ENCODE peak calls at places on chromosomes 3 and 15, in four cellular contexts. R is K562, L is H1, Y is SK-N-SH. E is an unnamed sample.

GRCh38 chr3:196726788-196727675 is 12.6 kb upstream of the PAK2 start:
- DNase-seq in Y (no peak), R (no peak), L (no peak), E (no peak)

GRCh38 chr3:159245871-159246270 is 444.0 kb downstream of the MFSD1 start:
- DNase-seq in R (no peak), L (no peak), Y (no peak), E (no peak)

GRCh38 chr3:184262166-184262926 is 993 bp upstream of the CAMK2N2 start:
- DNase-seq in R (peak), Y (peak), L (peak), E (no peak)

GRCh38 chr15:46277994-46278885 is 643.4 kb downstream of the SQOR start:
- DNase-seq in L (no peak), R (no peak), Y (peak), E (no peak)

GRCh38 chr3:28504945-28505344 is 156.3 kb upstream of the AZI2 start:
- DNase-seq in R (no peak), L (no peak), Y (no peak), E (no peak)

GRCh38 chr3:79326642-79327041 is 441.2 kb downstream of the ROBO1 start:
- DNase-seq in R (no peak), Y (no peak), L (no peak), E (no peak)

GRCh38 chr3:152173627-152174026 is 95.1 kb upstream of the MBNL1 start:
- DNase-seq in L (no peak), R (no peak), Y (no peak), E (no peak)

GRCh38 chr3:193029800-193030199 is 112.1 kb upstream of the MB21D2 start:
- DNase-seq in R (no peak), L (no peak), Y (no peak), E (no peak)

GRCh38 chr3:113169876-113170452 is 41.4 kb upstream of the BOC start:
- DNase-seq in R (no peak), Y (no peak), L (no peak), E (no peak)

GRCh38 chr3:151226088-151226563 is 23.1 kb upstream of the GPR171 start:
- DNase-seq in Y (no peak), R (no peak), L (no peak), E (no peak)

GRCh38 chr3:152175576-152175883 is 93.2 kb upstream of the MBNL1 start:
- DNase-seq in R (no peak), L (no peak), Y (no peak), E (no peak)

GRCh38 chr3:102136183-102136582 is 286.9 kb downstream of the NFKBIZ start:
- DNase-seq in L (no peak), Y (no peak), R (no peak), E (no peak)

GRCh38 chr3:188179006-188179966 is 25.3 kb downstream of the LPP start:
- DNase-seq in L (no peak), Y (no peak), R (no peak), E (no peak)

GRCh38 chr15:50590288-50590687 is 43.8 kb upstream of the USP50 start:
- DNase-seq in L (no peak), Y (no peak), R (no peak), E (no peak)

GRCh38 chr3:120022729-120023128 is 71.5 kb downstream of the GSK3B start:
- DNase-seq in R (no peak), L (no peak), Y (no peak), E (no peak)

GRCh38 chr3:197224034-197224444 is 74.4 kb downstream of the DLG1 start:
- DNase-seq in R (peak), L (no peak), Y (peak), E (peak)

GRCh38 chr15:73583568-73583967 is 49.6 kb downstream of the NPTN start:
- DNase-seq in Y (no peak), R (no peak), L (no peak), E (no peak)

GRCh38 chr3:127162947-127163645 is 29.8 kb upstream of the PRR23E start:
- DNase-seq in Y (no peak), L (peak), R (peak), E (no peak)

GRCh38 chr3:152139651-152140050 is 129.1 kb upstream of the MBNL1 start:
- DNase-seq in L (no peak), Y (no peak), R (no peak), E (no peak)

GRCh38 chr3:172627057-172627809 is 83.6 kb downstream of the NCEH1 start:
- DNase-seq in Y (no peak), L (no peak), R (no peak), E (no peak)

GRCh38 chr15:99435138-99435695 is 130.6 kb upstream of the MEF2A start:
- DNase-seq in L (peak), Y (no peak), R (no peak), E (no peak)

GRCh38 chr3:127949446-127949845 is 34.4 kb downstream of the KBTBD12 start:
- DNase-seq in R (no peak), Y (no peak), L (no peak), E (no peak)

GRCh38 chr3:71578045-71578730 is 5.3 kb downstream of the FOXP1 start:
- DNase-seq in L (no peak), R (no peak), Y (no peak), E (no peak)

GRCh38 chr3:106392905-106393304 is 524.1 kb upstream of the CBLB start:
- DNase-seq in R (no peak), Y (no peak), L (no peak), E (no peak)

GRCh38 chr3:50562866-50563265 is 4.7 kb downstream of the C3orf18 start:
- DNase-seq in R (no peak), L (no peak), Y (no peak), E (no peak)

GRCh38 chr3:18712713-18713575 is 287.8 kb upstream of the SATB1 start:
- DNase-seq in Y (no peak), R (no peak), L (no peak), E (no peak)

GRCh38 chr15:30985081-30985531 is 6.3 kb downstream of the MTMR10 start:
- DNase-seq in L (no peak), Y (peak), R (no peak), E (no peak)

GRCh38 chr15:66951976-66952375 is 113.4 kb upstream of the SMAD3 start:
- DNase-seq in L (no peak), Y (no peak), R (no peak), E (no peak)

GRCh38 chr3:47404420-47404819 is 23.6 kb downstream of the PTPN23 start:
- DNase-seq in L (no peak), R (no peak), Y (no peak), E (no peak)

GRCh38 chr3:156644958-156645357 is 29.4 kb upstream of the TIPARP start:
- DNase-seq in R (no peak), Y (no peak), L (no peak), E (no peak)

GRCh38 chr3:156646958-156647357 is 27.4 kb upstream of the TIPARP start:
- DNase-seq in Y (no peak), R (no peak), L (no peak), E (no peak)

GRCh38 chr3:156641261-156641975 is 33.0 kb upstream of the TIPARP start:
- DNase-seq in Y (no peak), R (no peak), L (no peak), E (no peak)

GRCh38 chr3:156642750-156643728 is 31.4 kb upstream of the TIPARP start:
- DNase-seq in R (no peak), L (no peak), Y (peak), E (no peak)

GRCh38 chr3:156643729-156644389 is 30.5 kb upstream of the TIPARP start:
- DNase-seq in R (peak), Y (no peak), L (no peak), E (peak)
- TF ChIP-seq POLR2AphosphoS5 in R (no peak), Y (no peak), L (no peak), E (no peak)

GRCh38 chr3:171458056-171458856 is 1.9 kb downstream of the TNIK start:
- DNase-seq in R (no peak), Y (no peak), L (no peak), E (no peak)
- TF ChIP-seq NRF1 in R (peak), Y (no peak), L (no peak), E (no peak)

DNA sequence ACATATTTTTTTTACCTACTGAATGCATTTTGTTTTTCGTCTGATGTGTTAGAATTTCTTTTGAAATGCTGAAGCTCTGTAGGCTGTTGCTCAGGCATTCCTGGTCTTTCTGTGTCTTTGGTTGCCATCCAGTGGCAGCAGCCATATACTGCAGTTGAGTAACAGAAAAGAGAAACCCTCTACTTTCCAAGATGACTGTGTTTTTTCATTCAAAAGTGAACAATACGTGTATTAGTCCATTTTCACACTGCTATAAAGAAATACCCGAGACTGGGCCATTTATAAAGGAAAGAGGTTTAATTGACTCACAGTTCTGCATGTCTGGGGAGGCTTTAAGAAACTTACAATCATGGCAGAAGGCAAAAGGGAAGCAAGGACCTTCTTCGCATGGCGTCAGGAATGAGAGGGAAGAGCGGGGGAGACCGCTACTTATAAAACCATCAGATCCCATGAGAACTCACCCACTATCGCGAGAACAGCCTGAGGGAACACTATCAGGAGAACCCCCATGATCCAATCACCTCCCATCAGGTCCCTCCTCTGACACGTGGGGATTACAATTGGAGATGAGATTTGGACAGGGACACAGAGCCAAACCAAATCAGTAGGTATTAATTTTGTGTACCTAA is 4.7 kb upstream of the GOLGA8B start:
- DNase-seq in L (peak), R (peak), Y (peak), E (no peak)
- TF ChIP-seq GABPA in L (no peak), R (peak), Y (peak), E (no peak)

DNA sequence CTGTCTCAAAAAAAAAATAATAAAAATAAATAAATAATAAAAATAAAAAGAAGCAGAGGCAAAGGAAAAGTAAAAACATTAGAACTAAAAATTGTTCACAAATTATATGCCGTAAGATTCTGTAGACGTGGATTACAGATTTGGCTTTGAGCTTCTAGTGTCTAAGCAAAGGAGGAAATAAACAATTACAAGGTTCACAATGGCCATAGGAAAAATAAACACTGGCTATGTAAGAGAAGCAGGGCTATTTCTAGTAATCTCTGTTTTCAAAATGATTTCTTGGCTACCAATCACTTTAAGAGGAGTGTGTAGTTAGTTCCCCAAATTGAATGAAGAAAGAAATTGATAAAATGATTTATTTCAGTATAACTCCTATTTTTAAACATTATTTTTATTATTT is 54.5 kb downstream of the TMEM41A start:
- DNase-seq in L (no peak), R (no peak), Y (no peak), E (no peak)
- TF ChIP-seq POLR2AphosphoS5 in L (no peak), R (no peak), Y (no peak), E (no peak)

DNA sequence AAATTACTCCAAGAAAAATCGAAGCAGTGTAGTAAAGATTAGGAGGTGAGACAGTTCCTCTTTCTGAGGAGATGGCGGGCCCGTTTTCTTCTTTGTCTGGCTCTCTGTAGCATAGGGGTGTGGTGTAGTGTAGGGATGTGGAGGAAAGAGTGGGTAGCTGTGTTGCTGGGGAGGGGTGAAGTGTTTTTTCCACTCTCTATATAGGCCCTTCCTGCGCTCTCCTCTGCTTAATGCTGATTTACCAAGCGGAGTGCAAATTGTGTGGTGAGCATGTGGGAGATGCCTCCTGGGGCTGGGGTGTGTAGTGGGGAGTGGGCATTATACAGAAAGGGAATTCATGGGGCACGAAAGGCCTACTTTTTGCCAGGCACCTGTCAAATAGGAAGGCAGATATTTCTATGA is 94.9 kb downstream of the ST6GAL1 start:
- DNase-seq in R (no peak), L (no peak), Y (no peak), E (no peak)
- TF ChIP-seq NRF1 in R (no peak), L (no peak), Y (no peak), E (no peak)

E was measured in GM12878.